ENCODE peak calls at places on chromosome 9, in six cellular contexts. U is H9, B is neuronal stem cell, E is IMR-90, M is H1, J is trophoblast cell. K is an unnamed sample.
A peak's percentile ranks its signal among the peaks of the same experiment; 100 is the strongest.

GRCh38 chr9:17068671-17069070 is 66.2 kb upstream of the CNTLN start:
- DNase-seq in U (no peak), B (no peak), E (no peak), M (no peak), J (no peak), K (no peak)

GRCh38 chr9:122445155-122445749 is 32.5 kb downstream of the OR1J1 start:
- DNase-seq in U (no peak), B (no peak), E (peak; percentile 99), M (no peak), J (no peak), K (peak; percentile 10)

GRCh38 chr9:136051568-136052432 is 43.3 kb downstream of the NACC2 start:
- DNase-seq in U (peak; percentile 79), B (peak; percentile 53), E (peak; percentile 94), M (peak; percentile 72), J (peak; percentile 92), K (peak; percentile 98)

GRCh38 chr9:79756414-79756813 is 184.6 kb downstream of the TLE4 start:
- DNase-seq in U (no peak), B (no peak), E (no peak), M (no peak), J (no peak), K (peak; percentile 80)

GRCh38 chr9:5269249-5269715 is 35.2 kb downstream of the RLN2 start:
- DNase-seq in U (no peak), B (no peak), E (peak; percentile 54), M (no peak), J (peak; percentile 20), K (peak; percentile 54)

GRCh38 chr9:133854048-133854447 is 115.9 kb upstream of the SARDH start:
- DNase-seq in U (no peak), B (no peak), E (no peak), M (no peak), J (no peak), K (no peak)

GRCh38 chr9:126275386-126276001 is 51.1 kb upstream of the MVB12B start:
- DNase-seq in U (peak; percentile 52), B (peak; percentile 29), E (peak; percentile 5), M (no peak), J (peak; percentile 15), K (no peak)

GRCh38 chr9:93143830-93144530 is 9.9 kb upstream of the NINJ1 start:
- DNase-seq in U (no peak), B (no peak), E (no peak), M (no peak), J (no peak), K (no peak)

GRCh38 chr9:105299190-105299854 is 54.9 kb downstream of the SLC44A1 start:
- DNase-seq in U (no peak), B (no peak), E (peak; percentile 98), M (no peak), J (peak; percentile 70), K (peak; percentile 97)

GRCh38 chr9:68844623-68845612 is 139.9 kb downstream of the PIP5K1B start:
- DNase-seq in U (peak; percentile 66), B (no peak), E (peak; percentile 8), M (peak; percentile 71), J (peak; percentile 79), K (peak; percentile 23)

GRCh38 chr9:130110596-130111021 is 56.9 kb downstream of the GPR107 start:
- DNase-seq in U (no peak), B (no peak), E (peak; percentile 59), M (no peak), J (no peak), K (peak; percentile 38)

GRCh38 chr9:101054657-101055056 is 26.1 kb downstream of the PLPPR1 start:
- DNase-seq in U (no peak), B (peak; percentile 39), E (no peak), M (no peak), J (no peak), K (no peak)

GRCh38 chr9:81559741-81560140 is 129.6 kb downstream of the TLE1 start:
- DNase-seq in U (no peak), B (no peak), E (peak; percentile 95), M (no peak), J (peak; percentile 87), K (peak; percentile 96)

GRCh38 chr9:34417734-34418133 is 40.6 kb downstream of the FAM219A start:
- DNase-seq in U (no peak), B (no peak), E (no peak), M (no peak), J (no peak), K (no peak)

GRCh38 chr9:137978262-137978714 is 100.7 kb downstream of the CACNA1B start:
- DNase-seq in U (no peak), B (no peak), E (no peak), M (no peak), J (no peak), K (no peak)

GRCh38 chr9:110601098-110601497 is 21.6 kb upstream of the SVEP1 start:
- DNase-seq in U (no peak), B (no peak), E (no peak), M (no peak), J (no peak), K (no peak)

GRCh38 chr9:127053908-127054307 is 68.5 kb downstream of the ANGPTL2 start:
- DNase-seq in U (no peak), B (no peak), E (no peak), M (no peak), J (no peak), K (no peak)

GRCh38 chr9:82606761-82607382 is 456.1 kb downstream of the RASEF start:
- DNase-seq in U (peak; percentile 53), B (peak; percentile 55), E (peak; percentile 81), M (peak; percentile 58), J (peak; percentile 84), K (peak; percentile 80)

GRCh38 chr9:15915711-15916110 is 362.9 kb downstream of the CCDC171 start:
- DNase-seq in U (no peak), B (no peak), E (no peak), M (no peak), J (peak; percentile 4), K (peak; percentile 3)

GRCh38 chr9:127509955-127510299 is 58.6 kb downstream of the LRSAM1 start:
- DNase-seq in U (no peak), B (no peak), E (no peak), M (no peak), J (no peak), K (no peak)

DNA sequence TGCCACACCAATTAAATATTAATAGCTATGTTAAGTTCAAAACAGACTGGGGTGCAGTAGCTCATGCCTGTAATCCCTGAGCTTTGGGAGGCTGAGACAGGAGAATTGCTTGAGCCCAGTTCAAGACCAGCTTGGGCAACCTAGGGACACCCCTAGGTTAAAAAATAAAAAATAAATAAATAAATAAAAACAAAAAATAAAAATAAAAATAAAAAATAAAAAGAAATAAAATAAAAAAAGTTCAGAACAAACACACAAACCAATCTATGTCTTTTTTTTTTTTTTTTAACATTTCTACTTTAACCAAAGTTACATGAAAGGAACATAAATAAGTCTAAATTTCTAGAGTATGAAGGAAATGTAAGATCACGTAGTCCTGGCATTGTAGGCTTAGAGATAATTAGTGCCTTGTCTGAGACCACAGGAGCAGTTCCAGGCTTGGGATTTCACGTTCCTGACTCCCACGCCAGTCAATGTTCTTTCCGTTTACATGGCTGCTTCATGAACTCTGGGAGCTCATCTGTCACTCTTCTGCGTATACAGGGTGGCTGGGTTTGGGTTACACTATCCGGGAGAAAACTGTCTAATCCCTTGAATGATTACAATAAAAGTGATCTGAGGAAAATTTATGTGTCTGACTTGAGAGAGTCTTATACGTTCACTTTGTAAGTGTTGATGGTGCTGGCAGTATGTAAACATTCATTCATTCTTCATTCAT is 85.2 kb downstream of the KIAA1958 start:
- DNase-seq in U (no peak), B (no peak), E (no peak), M (no peak), J (no peak), K (no peak)
- H4K91ac ChIP-seq in U (no peak overlapping the region), B (no peak overlapping the region), E (no peak overlapping the region), M (no peak overlapping the region), J (no peak overlapping the region), K (no peak overlapping the region)

GRCh38 chr9:117156150-117156688 is 258.6 kb downstream of the ASTN2 start:
- DNase-seq in U (no peak), B (no peak), E (no peak), M (no peak), J (peak; percentile 23), K (peak; percentile 2)

GRCh38 chr9:117149996-117150395 is 264.9 kb downstream of the ASTN2 start:
- DNase-seq in U (no peak), B (no peak), E (no peak), M (no peak), J (no peak), K (no peak)

GRCh38 chr9:117156771-117157535 is 257.9 kb downstream of the ASTN2 start:
- DNase-seq in U (no peak), B (no peak), E (no peak), M (no peak), J (no peak), K (no peak)

DNA sequence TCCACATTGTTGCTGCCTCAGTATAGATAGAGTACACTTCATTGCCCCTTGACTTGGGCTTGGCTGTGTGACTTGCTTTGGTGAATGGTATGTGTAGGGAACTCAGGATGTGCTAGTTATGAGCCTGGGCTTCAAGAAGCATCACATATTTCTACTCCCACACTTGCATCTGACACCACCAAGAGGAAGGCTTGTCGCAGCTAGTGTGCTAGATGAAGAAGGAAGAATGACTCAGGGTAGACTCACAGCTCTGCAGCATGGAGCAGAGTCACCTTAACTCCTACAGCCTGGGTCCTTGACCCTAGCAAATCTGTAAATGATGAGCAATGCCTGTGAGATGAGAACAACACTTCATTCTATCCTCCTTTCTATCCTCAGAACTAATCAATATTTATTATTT is 261.8 kb downstream of the ASTN2 start:
- DNase-seq in U (no peak), B (no peak), E (peak; percentile 57), M (no peak), J (no peak), K (peak; percentile 12)
- H3K14ac ChIP-seq in U (no peak overlapping the region), B (no peak overlapping the region), E (no peak overlapping the region), M (no peak overlapping the region), J (no peak overlapping the region), K (no peak overlapping the region)

GRCh38 chr9:128894764-128895163 is 12.8 kb downstream of the LRRC8A start:
- DNase-seq in U (no peak), B (no peak), E (no peak), M (no peak), J (no peak), K (no peak)
- H4K91ac ChIP-seq in U (no peak overlapping the region), B (no peak overlapping the region), E (no peak overlapping the region), M (no peak overlapping the region), J (no peak overlapping the region), K (no peak overlapping the region)

GRCh38 chr9:27183151-27183550 is 74.1 kb downstream of the TEK start:
- DNase-seq in U (no peak), B (no peak), E (no peak), M (no peak), J (peak; percentile 68), K (no peak)

GRCh38 chr9:27184556-27185351 is 75.7 kb downstream of the TEK start:
- DNase-seq in U (no peak), B (no peak), E (no peak), M (no peak), J (peak; percentile 68), K (peak; percentile 78)

GRCh38 chr9:27181381-27181780 is 72.4 kb downstream of the TEK start:
- DNase-seq in U (no peak), B (no peak), E (peak; percentile 89), M (no peak), J (peak; percentile 59), K (no peak)

GRCh38 chr9:27182421-27182820 is 73.4 kb downstream of the TEK start:
- DNase-seq in U (no peak), B (no peak), E (no peak), M (no peak), J (peak; percentile 82), K (no peak)

DNA sequence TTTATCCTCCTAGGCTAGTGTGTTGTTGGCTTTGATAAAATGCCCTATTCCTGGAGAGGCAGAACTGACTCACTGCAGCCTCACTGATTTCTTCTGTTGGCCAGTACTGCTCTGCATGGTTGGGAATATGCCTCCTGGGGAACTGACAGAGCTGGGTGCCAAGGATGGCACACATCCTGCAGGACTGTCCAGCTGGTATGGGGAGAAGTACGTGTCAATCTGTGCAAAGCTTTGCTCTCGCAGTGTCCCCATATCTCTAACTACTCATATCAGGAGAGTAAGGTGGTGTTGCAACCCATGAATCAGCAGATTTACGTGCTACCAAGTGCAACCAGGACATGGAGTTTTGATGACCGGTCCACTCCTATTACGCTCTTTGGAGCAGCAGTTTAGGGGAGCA is 74.7 kb downstream of the TEK start:
- DNase-seq in U (no peak), B (no peak), E (peak; percentile 50), M (no peak), J (peak; percentile 76), K (peak; percentile 32)
- H3K14ac ChIP-seq in U (no peak overlapping the region), B (no peak overlapping the region), E (peak overlapping the region; percentile 7), M (no peak overlapping the region), J (no peak overlapping the region), K (no peak overlapping the region)

K was measured in mesenchymal stem cell.